ENCODE peak calls at places on chromosomes 6 and 20, in five cellular contexts. B is small intestine, X is GM23338, R is A549, D is ovary. F is an unnamed sample.

GRCh38 chr20:11686900-11687543 is 230.7 kb upstream of the BTBD3 start:
- DNase-seq in X (peak), R (no peak), D (no peak), B (peak), F (no peak)

GRCh38 chr20:15867899-15868298 is 705.3 kb downstream of the KIF16B start:
- DNase-seq in D (no peak), X (peak), B (no peak), R (no peak), F (no peak)

GRCh38 chr20:8260837-8261241 is 128.8 kb downstream of the PLCB1 start:
- DNase-seq in R (no peak), B (no peak), D (no peak), X (peak), F (no peak)

GRCh38 chr20:42544926-42545325 is 644.8 kb downstream of the PTPRT start:
- DNase-seq in D (no peak), X (no peak), B (peak), R (no peak), F (no peak)

GRCh38 chr20:4736875-4737274 is 15.2 kb downstream of the PRND start:
- DNase-seq in R (no peak), B (no peak), X (no peak), D (no peak), F (no peak)

GRCh38 chr6:3325210-3325609 is 66.5 kb downstream of the PSMG4 start:
- DNase-seq in X (no peak), B (no peak), R (no peak), D (no peak), F (peak)

GRCh38 chr6:36592221-36592655 is 1.9 kb upstream of the SRSF3 start:
- DNase-seq in D (no peak), B (no peak), R (no peak), X (no peak), F (no peak)

GRCh38 chr6:114260810-114261209 is 82.0 kb downstream of the HS3ST5 start:
- DNase-seq in D (no peak), R (no peak), X (no peak), B (no peak), F (no peak)

GRCh38 chr6:23547851-23548250 is 578.2 kb upstream of the NRSN1 start:
- DNase-seq in X (peak), R (no peak), B (peak), D (no peak), F (no peak)

GRCh38 chr20:12053348-12053747 is 135.7 kb downstream of the BTBD3 start:
- DNase-seq in R (no peak), B (peak), X (peak), D (no peak), F (peak)

GRCh38 chr6:36756761-36757160 is 59.1 kb downstream of the RAB44 start:
- DNase-seq in B (no peak), R (no peak), D (no peak), X (no peak), F (no peak)

GRCh38 chr6:166608819-166609218 is 18.2 kb downstream of the RPS6KA2 start:
- DNase-seq in X (no peak), D (no peak), R (no peak), B (no peak), F (no peak)

GRCh38 chr6:148530394-148530923 is 187.8 kb downstream of the SASH1 start:
- DNase-seq in B (no peak), X (peak), D (no peak), R (peak), F (peak)

GRCh38 chr20:10209091-10209490 is 9.5 kb upstream of the SNAP25 start:
- DNase-seq in X (no peak), R (no peak), B (no peak), D (no peak), F (no peak)

GRCh38 chr20:63958964-63959698 is 2.9 kb upstream of the UCKL1 start:
- DNase-seq in B (no peak), D (no peak), R (no peak), X (no peak), F (no peak)

GRCh38 chr6:168709034-168709433 is 268.1 kb downstream of the SMOC2 start:
- DNase-seq in D (no peak), B (no peak), R (no peak), X (no peak), F (no peak)

GRCh38 chr6:111361648-111362047 is 121.4 kb downstream of the REV3L start:
- DNase-seq in X (peak), R (peak), B (peak), D (peak), F (peak)

GRCh38 chr20:56710125-56710524 is 81.0 kb downstream of the TFAP2C start:
- DNase-seq in X (no peak), D (no peak), B (no peak), R (no peak), F (no peak)

GRCh38 chr20:57930328-57930727 is 220.5 kb upstream of the PMEPA1 start:
- DNase-seq in R (no peak), B (no peak), X (no peak), D (no peak), F (no peak)

GRCh38 chr6:169921227-169921626 is 169.8 kb downstream of the ERMARD start:
- DNase-seq in R (no peak), D (no peak), X (no peak), B (no peak), F (no peak)

GRCh38 chr20:14445310-14445709 is 107.9 kb upstream of the FLRT3 start:
- DNase-seq in R (peak), D (no peak), B (no peak), X (no peak), F (no peak)

GRCh38 chr6:6007311-6008113 is 787 bp upstream of the NRN1 start:
- DNase-seq in R (no peak), D (no peak), X (peak), B (no peak), F (peak)

GRCh38 chr6:138422861-138423260 is 18.8 kb downstream of the HEBP2 start:
- DNase-seq in X (no peak), D (no peak), B (no peak), R (no peak), F (no peak)

GRCh38 chr6:138421608-138422007 is 17.6 kb downstream of the HEBP2 start:
- DNase-seq in X (no peak), B (peak), D (no peak), R (no peak), F (no peak)

GRCh38 chr6:138426500-138427123 is 22.6 kb downstream of the HEBP2 start:
- DNase-seq in X (no peak), B (no peak), R (no peak), D (no peak), F (no peak)

GRCh38 chr6:138421089-138421488 is 17.1 kb downstream of the HEBP2 start:
- DNase-seq in R (no peak), D (no peak), B (no peak), X (no peak), F (no peak)

DNA sequence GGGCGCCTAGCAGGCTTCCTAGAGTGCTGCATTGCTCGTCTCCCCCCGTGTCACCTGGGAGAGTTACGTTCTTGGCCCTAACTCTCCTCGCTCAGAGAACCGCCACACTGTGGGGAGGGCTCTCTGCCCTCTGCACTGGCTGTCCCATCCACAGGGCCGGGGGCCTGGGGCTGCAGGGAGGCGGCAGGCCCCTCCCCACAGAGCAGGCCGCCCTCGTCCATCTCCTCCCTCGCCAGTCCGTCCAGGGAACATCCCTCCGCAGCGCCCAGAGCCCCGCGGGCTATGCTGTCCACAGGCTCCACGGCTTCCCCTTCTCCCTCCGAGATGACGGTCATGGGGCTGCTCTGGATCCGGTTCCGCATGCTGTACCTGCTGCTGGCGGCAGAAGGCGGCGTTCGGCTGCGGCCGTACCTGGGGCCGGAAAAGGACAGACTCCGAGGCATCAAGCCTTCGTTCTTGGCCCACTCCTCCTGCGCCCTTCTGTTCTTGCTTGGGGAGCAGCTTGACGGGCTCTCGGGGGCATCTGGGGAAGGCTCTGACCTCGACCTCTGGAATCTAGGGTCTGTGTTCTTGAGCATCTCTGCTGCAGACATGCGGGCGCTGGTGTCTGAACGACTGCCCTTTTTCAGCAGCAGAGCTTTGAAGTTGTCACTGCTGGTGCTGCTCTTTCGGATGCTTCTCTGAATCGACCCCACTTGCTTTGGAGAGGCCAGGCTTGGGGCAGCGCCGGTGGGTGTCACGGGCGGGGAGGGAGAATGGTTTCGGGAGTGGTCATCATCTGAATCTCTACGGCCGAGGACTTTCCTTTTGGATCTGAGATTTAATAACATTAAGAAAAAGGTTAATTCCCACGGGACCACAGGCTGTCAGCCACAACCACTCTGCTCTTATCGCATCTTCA is 20.2 kb downstream of the HEBP2 start:
- DNase-seq in R (no peak), X (peak), B (no peak), D (no peak), F (no peak)
- H3K27ac ChIP-seq in R (no peak), X (no peak), B (no peak), D (no peak), F (no peak)

GRCh38 chr6:13303668-13304017 is 24.7 kb downstream of the TBC1D7 start:
- DNase-seq in R (no peak), B (peak), D (peak), X (no peak), F (peak)
- H3K27ac ChIP-seq in R (peak), B (no peak), D (no peak), X (no peak), F (peak)

DNA sequence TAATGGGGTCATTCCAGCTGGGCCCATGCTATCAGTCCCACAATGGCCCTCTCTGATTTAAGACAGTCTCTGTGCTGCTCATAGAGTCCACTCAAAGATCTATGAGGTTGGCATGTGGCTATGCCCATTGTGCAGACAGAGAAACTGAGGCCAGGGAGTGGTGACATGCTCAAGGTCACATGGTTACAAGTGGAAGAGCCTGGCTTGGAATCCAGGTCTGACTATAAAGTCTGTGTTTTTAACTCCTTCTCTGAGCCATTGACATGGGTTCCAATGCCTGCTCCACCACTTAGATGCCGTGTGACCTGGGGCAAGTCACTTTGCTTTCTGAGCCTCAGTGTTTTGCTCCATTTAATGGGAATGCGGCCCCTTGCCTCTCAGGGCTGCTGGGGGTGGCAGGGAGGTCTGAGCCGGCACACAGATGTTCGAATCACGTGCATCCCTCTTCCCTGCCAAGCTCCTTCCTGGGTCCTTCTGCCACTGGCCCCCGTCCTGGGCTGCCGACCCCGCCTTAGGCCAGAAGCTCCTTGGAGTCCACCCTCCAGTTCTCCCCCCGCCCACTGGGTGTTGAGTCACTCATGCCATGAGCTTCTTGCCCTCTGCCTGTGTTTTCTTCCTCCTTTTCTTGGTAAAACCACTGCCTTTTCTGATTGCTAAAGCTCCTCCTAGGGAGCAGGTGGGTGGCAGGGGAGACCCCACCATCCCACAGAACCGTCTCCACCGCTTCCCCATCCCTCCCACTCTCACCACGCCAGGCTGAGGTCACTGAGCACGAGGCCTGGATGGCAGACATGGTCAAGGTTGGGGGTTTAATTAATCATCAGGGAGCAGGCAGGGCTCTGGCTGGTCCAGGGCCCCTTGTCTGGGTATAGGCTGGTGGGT is 35.7 kb downstream of the CEBPB start:
- DNase-seq in B (no peak), R (no peak), D (peak), X (no peak), F (peak)
- H3K27ac ChIP-seq in B (no peak), R (peak), D (peak), X (no peak), F (no peak)

DNA sequence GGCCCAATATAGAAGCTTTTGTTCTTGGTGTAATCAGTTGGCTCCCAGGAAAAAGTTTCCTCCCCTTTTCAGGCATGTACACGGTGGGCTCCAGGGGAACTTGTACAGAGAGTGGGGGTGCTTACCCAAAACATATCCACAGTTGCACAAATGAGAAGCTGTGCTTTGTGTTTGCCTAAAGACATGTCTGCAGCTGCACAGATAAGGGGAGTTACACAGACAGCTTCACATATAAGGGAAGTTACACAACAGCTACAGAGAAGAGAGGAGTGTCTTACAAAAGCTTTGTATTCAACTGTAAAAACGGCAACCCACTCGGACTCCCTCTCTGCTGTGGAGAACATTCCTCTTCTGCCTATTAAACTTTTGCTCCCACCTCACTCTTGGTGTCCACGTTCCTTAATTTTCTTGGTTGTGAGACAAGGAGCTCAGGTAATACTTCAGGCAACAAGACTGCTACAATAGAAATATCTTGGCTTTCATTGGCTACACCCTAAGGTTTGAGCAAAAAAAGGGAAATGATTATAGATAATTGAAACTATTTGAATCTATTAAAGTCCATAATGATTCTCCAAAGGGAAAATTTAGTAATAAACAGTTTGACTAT is 7.4 kb upstream of the PNRC1 start:
- DNase-seq in R (no peak), D (no peak), B (no peak), X (no peak), F (no peak)
- H3K27ac ChIP-seq in R (no peak), D (no peak), B (no peak), X (no peak), F (no peak)

DNA sequence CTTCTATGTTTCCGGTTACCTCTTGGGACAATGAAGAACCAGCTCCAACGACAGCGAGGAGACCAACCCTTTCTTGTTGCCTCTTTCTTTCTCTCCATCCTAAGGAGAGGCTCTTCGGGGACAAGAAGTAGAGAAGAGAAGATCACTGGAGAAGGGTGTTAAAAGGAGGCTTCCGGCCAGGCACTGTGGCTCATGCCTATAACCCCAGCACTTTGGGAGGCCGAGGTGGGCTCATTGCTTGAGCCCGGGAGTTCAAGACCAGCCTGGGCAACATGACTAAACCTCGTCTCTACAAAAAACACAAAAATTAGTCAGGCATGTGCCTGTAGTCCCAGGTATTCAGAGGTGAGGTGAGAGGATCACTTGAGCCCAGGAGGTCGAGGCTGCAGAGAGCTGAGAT is 90.8 kb upstream of the TNFAIP3 start:
- DNase-seq in D (no peak), R (no peak), B (no peak), X (no peak), F (no peak)
- H3K27ac ChIP-seq in D (no peak), R (no peak), B (no peak), X (no peak), F (peak)

GRCh38 chr6:1780468-1780867 is 170.8 kb downstream of the FOXC1 start:
- DNase-seq in B (no peak), X (no peak), D (no peak), R (no peak), F (no peak)
- H3K27ac ChIP-seq in B (no peak), X (no peak), D (no peak), R (no peak), F (no peak)

GRCh38 chr6:104639671-104640070 is 220.0 kb downstream of the HACE1 start:
- DNase-seq in X (no peak), B (no peak), D (no peak), R (no peak), F (no peak)
- H3K27ac ChIP-seq in X (no peak), B (no peak), D (no peak), R (no peak), F (no peak)